ENCODE peak calls at places on chromosomes 4 and X, in four cellular contexts. L is ureter, X is mesothelial cell of epicardium, C is NB4. E is an unnamed sample.

GRCh38 chrX:79975605-79976004 is 38.9 kb upstream of the TBX22 start:
- DNase-seq in L (no peak), X (no peak), C (no peak), E (no peak)

GRCh38 chr4:20493761-20494353 is 206.4 kb upstream of the PACRGL start:
- DNase-seq in L (no peak), X (no peak), C (no peak), E (no peak)

GRCh38 chr4:83516042-83516772 is 19.7 kb upstream of the GPAT3 start:
- DNase-seq in L (no peak), X (no peak), C (no peak), E (no peak)

GRCh38 chr4:74374561-74375327 is 9.8 kb downstream of the EREG start:
- DNase-seq in L (peak), X (no peak), C (peak), E (no peak)

GRCh38 chr4:23789765-23790164 is 100.1 kb downstream of the PPARGC1A start:
- DNase-seq in L (no peak), X (no peak), C (no peak), E (no peak)

GRCh38 chrX:133183806-133184205 is 34.3 kb downstream of the TFDP3 start:
- DNase-seq in L (no peak), X (no peak), C (no peak), E (no peak)

GRCh38 chr4:10302096-10302495 is 155.1 kb downstream of the ZNF518B start:
- DNase-seq in L (no peak), X (no peak), C (no peak), E (no peak)

GRCh38 chr4:105150511-105150910 is 3.8 kb downstream of the TET2 start:
- DNase-seq in L (no peak), X (no peak), C (no peak), E (no peak)

GRCh38 chr4:40231464-40231863 is 34.6 kb downstream of the RHOH start:
- DNase-seq in L (no peak), X (no peak), C (no peak), E (no peak)

GRCh38 chr4:3449574-3450534 is 8.1 kb downstream of the HGFAC start:
- DNase-seq in L (no peak), X (no peak), C (no peak), E (no peak)

GRCh38 chrX:119690921-119691716 is 1.8 kb downstream of the SEPTIN6 start:
- DNase-seq in L (no peak), X (no peak), C (peak), E (peak)